ENCODE peak calls at places on chromosomes 12 and 14, in four cellular contexts. One of them, this sample, is unnamed. For H3K4me1, the result is how much of the 10 kb centered on the place peaks cover.

GRCh38 chr12:124914392-124915248 is at the start of gene UBC:
- DNase-seq in tibial artery: peak
- DNase-seq in CD8-positive, alpha-beta T cell: peak
- DNase-seq in psoas muscle: peak
- DNase-seq in this sample: peak

GRCh38 chr14:93533437-93533836 is 102.7 kb downstream of the UNC79 start:
- DNase-seq in psoas muscle: no peak
- DNase-seq in tibial artery: no peak
- DNase-seq in CD8-positive, alpha-beta T cell: no peak
- DNase-seq in this sample: no peak

GRCh38 chr12:131986361-131986760 is 36.6 kb downstream of the EP400 start:
- DNase-seq in CD8-positive, alpha-beta T cell: no peak
- DNase-seq in tibial artery: no peak
- DNase-seq in psoas muscle: no peak
- DNase-seq in this sample: no peak

GRCh38 chr12:104805186-104805585 is 152.9 kb downstream of the SLC41A2 start:
- DNase-seq in CD8-positive, alpha-beta T cell: no peak
- DNase-seq in tibial artery: no peak
- DNase-seq in psoas muscle: no peak
- DNase-seq in this sample: no peak

GRCh38 chr12:20257311-20257710 is 111.0 kb upstream of the PDE3A start:
- DNase-seq in tibial artery: no peak
- DNase-seq in CD8-positive, alpha-beta T cell: no peak
- DNase-seq in psoas muscle: no peak
- DNase-seq in this sample: no peak

GRCh38 chr12:124734224-124734788 is 129.4 kb downstream of the SCARB1 start:
- DNase-seq in tibial artery: peak
- DNase-seq in psoas muscle: no peak
- DNase-seq in CD8-positive, alpha-beta T cell: no peak
- DNase-seq in this sample: peak

GRCh38 chr12:93375906-93376305 is 1.8 kb upstream of the NUDT4 start:
- DNase-seq in CD8-positive, alpha-beta T cell: no peak
- DNase-seq in tibial artery: no peak
- DNase-seq in psoas muscle: no peak
- DNase-seq in this sample: no peak

GRCh38 chr12:89243786-89244185 is 108.5 kb downstream of the DUSP6 start:
- DNase-seq in tibial artery: no peak
- DNase-seq in psoas muscle: no peak
- DNase-seq in CD8-positive, alpha-beta T cell: no peak
- DNase-seq in this sample: no peak

GRCh38 chr12:131100031-131100674 is 146.4 kb downstream of the ADGRD1 start:
- DNase-seq in tibial artery: no peak
- DNase-seq in CD8-positive, alpha-beta T cell: no peak
- DNase-seq in psoas muscle: no peak
- DNase-seq in this sample: no peak

GRCh38 chr12:116152268-116152667 is 125.2 kb downstream of the MED13L start:
- DNase-seq in CD8-positive, alpha-beta T cell: no peak
- DNase-seq in psoas muscle: no peak
- DNase-seq in tibial artery: no peak
- DNase-seq in this sample: no peak

GRCh38 chr12:120231316-120232011 is 30.6 kb upstream of the RPLP0 start:
- DNase-seq in CD8-positive, alpha-beta T cell: peak
- DNase-seq in psoas muscle: peak
- DNase-seq in tibial artery: no peak
- DNase-seq in this sample: peak

GRCh38 chr12:120230974-120231315 is 30.0 kb upstream of the RPLP0 start:
- DNase-seq in psoas muscle: no peak
- DNase-seq in tibial artery: no peak
- DNase-seq in CD8-positive, alpha-beta T cell: no peak
- DNase-seq in this sample: no peak

GRCh38 chr12:120229583-120230325 is 28.8 kb upstream of the RPLP0 start:
- DNase-seq in tibial artery: no peak
- DNase-seq in psoas muscle: peak
- DNase-seq in CD8-positive, alpha-beta T cell: peak
- DNase-seq in this sample: no peak

GRCh38 chr12:120229071-120229582 is 28.2 kb upstream of the RPLP0 start:
- DNase-seq in CD8-positive, alpha-beta T cell: peak
- DNase-seq in psoas muscle: no peak
- DNase-seq in tibial artery: no peak
- DNase-seq in this sample: no peak

DNA sequence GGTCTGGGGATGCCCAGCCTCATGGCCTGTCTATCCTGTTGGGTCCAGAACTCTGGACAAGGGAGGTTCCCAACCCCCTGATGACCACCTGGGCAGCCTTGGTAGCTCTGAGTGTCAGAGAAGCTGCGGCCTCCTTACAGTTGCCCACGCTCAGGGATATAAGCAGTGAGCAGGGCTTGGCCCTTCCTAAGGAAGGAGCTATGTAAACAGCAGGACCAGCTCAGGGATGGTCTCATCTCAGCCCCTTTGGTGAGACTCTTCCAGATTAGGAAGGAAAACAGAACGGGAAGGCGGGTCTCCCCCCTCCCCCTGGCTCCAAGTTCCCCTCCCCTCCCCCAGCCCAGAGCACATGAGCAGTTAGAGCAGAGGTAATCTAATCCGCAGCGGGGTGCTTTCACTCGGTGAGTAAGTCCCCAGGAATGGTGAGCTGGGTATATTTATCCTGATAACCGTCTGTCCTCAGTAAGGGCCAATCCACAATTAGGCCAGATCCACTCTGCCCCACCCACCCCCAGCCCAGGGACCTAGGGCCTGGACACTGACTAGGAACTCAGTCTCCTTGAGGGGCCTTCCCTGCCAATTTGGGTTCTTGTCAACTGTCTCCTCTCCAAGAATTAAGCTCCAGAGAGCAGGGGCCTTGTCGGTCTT is 29.5 kb upstream of the RPLP0 start:
- DNase-seq in tibial artery: peak
- DNase-seq in psoas muscle: peak
- DNase-seq in CD8-positive, alpha-beta T cell: no peak
- DNase-seq in this sample: peak
- H3K4me1 ChIP-seq in tibial artery: half or more
- H3K4me1 ChIP-seq in psoas muscle: half or more
- H3K4me1 ChIP-seq in CD8-positive, alpha-beta T cell: half or more
- H3K4me1 ChIP-seq in this sample: half or more

GRCh38 chr12:122093098-122093883 is 14.7 kb downstream of the MLXIP start:
- DNase-seq in CD8-positive, alpha-beta T cell: no peak
- DNase-seq in tibial artery: no peak
- DNase-seq in psoas muscle: no peak
- DNase-seq in this sample: no peak
- H3K4me1 ChIP-seq in CD8-positive, alpha-beta T cell: half or more
- H3K4me1 ChIP-seq in tibial artery: half or more
- H3K4me1 ChIP-seq in psoas muscle: half or more
- H3K4me1 ChIP-seq in this sample: half or more

GRCh38 chr12:44889871-44890270 is 13.8 kb upstream of the NELL2 start:
- DNase-seq in CD8-positive, alpha-beta T cell: no peak
- DNase-seq in psoas muscle: no peak
- DNase-seq in tibial artery: no peak
- DNase-seq in this sample: no peak
- H3K4me1 ChIP-seq in CD8-positive, alpha-beta T cell: under half
- H3K4me1 ChIP-seq in psoas muscle: under half
- H3K4me1 ChIP-seq in tibial artery: under half
- H3K4me1 ChIP-seq in this sample: under half

DNA sequence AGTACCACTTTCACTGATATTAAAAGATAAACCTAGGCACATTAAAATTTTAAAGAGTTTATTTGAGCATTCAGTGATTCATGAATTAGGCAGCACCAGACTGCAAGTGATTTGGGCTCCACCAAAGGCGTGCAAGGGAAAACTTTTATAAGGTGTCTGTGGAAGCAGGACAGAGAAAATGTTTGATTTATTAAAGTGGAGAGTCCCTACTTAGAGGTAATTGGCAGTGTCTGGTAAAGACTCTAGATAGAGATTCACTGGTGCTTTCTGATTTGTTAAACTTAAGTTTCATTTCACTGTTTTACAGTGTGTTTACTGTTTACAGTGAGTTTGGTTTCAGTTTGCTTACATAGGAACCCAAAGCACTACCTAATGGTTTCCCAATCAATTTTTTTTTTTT is 72.8 kb downstream of the ANKS1B start:
- DNase-seq in psoas muscle: no peak
- DNase-seq in tibial artery: no peak
- DNase-seq in CD8-positive, alpha-beta T cell: no peak
- DNase-seq in this sample: no peak
- H3K4me1 ChIP-seq in psoas muscle: under half
- H3K4me1 ChIP-seq in tibial artery: half or more
- H3K4me1 ChIP-seq in CD8-positive, alpha-beta T cell: under half
- H3K4me1 ChIP-seq in this sample: under half

GRCh38 chr14:55105991-55106390 is 23.1 kb upstream of the LGALS3 start:
- DNase-seq in tibial artery: no peak
- DNase-seq in psoas muscle: no peak
- DNase-seq in CD8-positive, alpha-beta T cell: no peak
- DNase-seq in this sample: no peak
- H3K4me1 ChIP-seq in tibial artery: half or more
- H3K4me1 ChIP-seq in psoas muscle: under half
- H3K4me1 ChIP-seq in CD8-positive, alpha-beta T cell: under half
- H3K4me1 ChIP-seq in this sample: under half

GRCh38 chr12:67425394-67425793 is 156.2 kb downstream of the CAND1 start:
- DNase-seq in CD8-positive, alpha-beta T cell: no peak
- DNase-seq in tibial artery: no peak
- DNase-seq in psoas muscle: no peak
- DNase-seq in this sample: no peak
- H3K4me1 ChIP-seq in CD8-positive, alpha-beta T cell: under half
- H3K4me1 ChIP-seq in tibial artery: under half
- H3K4me1 ChIP-seq in psoas muscle: under half
- H3K4me1 ChIP-seq in this sample: under half

GRCh38 chr12:70645494-70646317 is 8.5 kb upstream of the PTPRB start:
- DNase-seq in psoas muscle: peak
- DNase-seq in tibial artery: peak
- DNase-seq in CD8-positive, alpha-beta T cell: no peak
- DNase-seq in this sample: peak

GRCh38 chr12:70641691-70642090 is 4.5 kb upstream of the PTPRB start:
- DNase-seq in psoas muscle: no peak
- DNase-seq in CD8-positive, alpha-beta T cell: no peak
- DNase-seq in tibial artery: no peak
- DNase-seq in this sample: no peak

GRCh38 chr12:70643927-70644326 is 6.7 kb upstream of the PTPRB start:
- DNase-seq in CD8-positive, alpha-beta T cell: no peak
- DNase-seq in tibial artery: no peak
- DNase-seq in psoas muscle: no peak
- DNase-seq in this sample: no peak

GRCh38 chr12:70646850-70647249 is 9.6 kb upstream of the PTPRB start:
- DNase-seq in psoas muscle: no peak
- DNase-seq in tibial artery: no peak
- DNase-seq in CD8-positive, alpha-beta T cell: no peak
- DNase-seq in this sample: no peak

GRCh38 chr12:70644836-70645235 is 7.6 kb upstream of the PTPRB start:
- DNase-seq in psoas muscle: no peak
- DNase-seq in CD8-positive, alpha-beta T cell: no peak
- DNase-seq in tibial artery: no peak
- DNase-seq in this sample: no peak
- H3K4me1 ChIP-seq in psoas muscle: under half
- H3K4me1 ChIP-seq in CD8-positive, alpha-beta T cell: under half
- H3K4me1 ChIP-seq in tibial artery: under half
- H3K4me1 ChIP-seq in this sample: under half

This sample was measured in gastrocnemius medialis.